ENCODE peak calls at places on chromosomes 11 and 22, in five cellular contexts. P is uterus, R is IMR-90, A is GM12865, Q is B cell. N is an unnamed sample.
A peak's percentile ranks its signal among the peaks of the same experiment; 100 is the strongest.

GRCh38 chr11:86738615-86739014 is 61.7 kb upstream of the PRSS23 start:
- DNase-seq in A (no peak), P (no peak), Q (no peak), R (no peak), N (no peak)

GRCh38 chr11:70407814-70408213 is 9.5 kb downstream of the CTTN start:
- DNase-seq in P (no peak), A (no peak), R (no peak), Q (no peak), N (no peak)

GRCh38 chr11:20835561-20835960 is 166.2 kb downstream of the NELL1 start:
- DNase-seq in P (no peak), Q (no peak), R (no peak), A (no peak), N (no peak)

GRCh38 chr11:126893796-126894195 is 106.8 kb downstream of the KIRREL3 start:
- DNase-seq in A (no peak), R (no peak), P (no peak), Q (no peak), N (no peak)

GRCh38 chr22:40707154-40707553 is 27.9 kb downstream of the MCHR1 start:
- DNase-seq in P (no peak), A (no peak), R (no peak), Q (no peak), N (no peak)

GRCh38 chr11:48088682-48089050 is 108.3 kb downstream of the PTPRJ start:
- DNase-seq in A (no peak), R (no peak), P (no peak), Q (no peak), N (no peak)

GRCh38 chr11:15535414-15535813 is 420.7 kb downstream of the INSC start:
- DNase-seq in R (no peak), P (no peak), A (no peak), Q (no peak), N (no peak)

GRCh38 chr11:118666331-118666730 is 13.1 kb downstream of the TREH start:
- DNase-seq in R (no peak), A (no peak), P (no peak), Q (no peak), N (no peak)

GRCh38 chr11:102143867-102144266 is 33.6 kb downstream of the YAP1 start:
- DNase-seq in A (no peak), R (no peak), Q (no peak), P (no peak), N (no peak)
- TF ChIP-seq CTCF in A (no peak), R (no peak), Q (no peak), P (no peak), N (no peak)

DNA sequence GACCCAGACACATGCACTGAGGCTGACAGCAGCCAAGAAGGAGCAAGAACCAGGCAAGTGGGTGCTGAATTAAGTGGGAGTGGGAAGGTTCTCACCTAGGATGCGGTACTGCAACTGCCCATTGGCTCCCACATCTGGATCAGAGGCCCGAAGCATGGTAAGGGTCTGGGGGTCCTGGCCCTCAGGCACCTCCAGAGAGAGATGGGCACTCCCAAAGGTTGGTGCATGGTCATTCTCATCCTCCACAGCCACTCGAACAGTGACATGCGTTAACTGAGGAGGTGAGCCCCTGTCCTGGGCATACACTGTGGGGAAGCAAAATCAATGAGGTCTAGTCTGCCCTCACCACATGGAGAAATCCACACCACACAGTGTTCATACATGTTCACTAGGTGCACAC is 9.3 kb upstream of the TPP1 start:
- DNase-seq in R (no peak), Q (no peak), A (no peak), P (no peak), N (no peak)
- TF ChIP-seq CTCF in R (no peak), Q (no peak), A (no peak), P (no peak), N (no peak)

DNA sequence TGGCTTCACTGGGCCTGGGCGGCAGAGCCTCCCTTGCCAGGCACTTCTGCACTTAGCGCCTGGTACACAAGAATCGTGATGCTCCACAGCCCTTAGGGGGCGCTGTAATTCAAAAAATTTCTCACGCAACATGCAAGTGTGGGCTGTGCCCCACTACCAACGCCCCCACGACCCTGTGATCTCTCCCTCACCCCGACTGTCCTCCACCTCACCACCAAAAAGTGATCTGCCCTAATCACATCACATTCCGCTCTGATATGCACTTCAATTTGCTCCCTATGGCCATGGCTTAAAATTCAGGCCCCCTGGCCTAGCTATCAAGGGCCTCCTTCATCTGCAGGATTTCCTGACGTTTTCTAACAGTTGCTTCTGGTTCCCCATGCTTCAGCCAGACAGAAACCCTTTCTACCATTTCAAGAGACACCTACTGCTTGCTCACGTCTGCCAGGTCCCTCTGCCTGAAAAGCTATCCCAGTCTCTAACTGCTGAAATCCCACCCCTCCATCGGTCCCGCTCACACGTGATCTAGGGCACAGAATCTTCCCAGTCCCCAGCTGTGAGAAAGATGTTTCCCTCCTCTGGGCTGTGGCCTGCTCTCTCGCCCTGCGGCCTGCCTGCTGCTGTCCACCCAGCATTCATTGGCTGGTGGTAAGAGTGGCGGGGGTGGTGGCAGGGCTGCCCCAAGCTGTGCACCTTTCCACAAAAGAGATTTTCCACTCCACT is 27.9 kb upstream of the LRRC32 start:
- DNase-seq in P (no peak), R (no peak), Q (no peak), A (peak; percentile 38), N (no peak)
- TF ChIP-seq CTCF in P (no peak), R (peak; percentile 18), Q (no peak), A (peak; percentile 33), N (peak; percentile 37)

DNA sequence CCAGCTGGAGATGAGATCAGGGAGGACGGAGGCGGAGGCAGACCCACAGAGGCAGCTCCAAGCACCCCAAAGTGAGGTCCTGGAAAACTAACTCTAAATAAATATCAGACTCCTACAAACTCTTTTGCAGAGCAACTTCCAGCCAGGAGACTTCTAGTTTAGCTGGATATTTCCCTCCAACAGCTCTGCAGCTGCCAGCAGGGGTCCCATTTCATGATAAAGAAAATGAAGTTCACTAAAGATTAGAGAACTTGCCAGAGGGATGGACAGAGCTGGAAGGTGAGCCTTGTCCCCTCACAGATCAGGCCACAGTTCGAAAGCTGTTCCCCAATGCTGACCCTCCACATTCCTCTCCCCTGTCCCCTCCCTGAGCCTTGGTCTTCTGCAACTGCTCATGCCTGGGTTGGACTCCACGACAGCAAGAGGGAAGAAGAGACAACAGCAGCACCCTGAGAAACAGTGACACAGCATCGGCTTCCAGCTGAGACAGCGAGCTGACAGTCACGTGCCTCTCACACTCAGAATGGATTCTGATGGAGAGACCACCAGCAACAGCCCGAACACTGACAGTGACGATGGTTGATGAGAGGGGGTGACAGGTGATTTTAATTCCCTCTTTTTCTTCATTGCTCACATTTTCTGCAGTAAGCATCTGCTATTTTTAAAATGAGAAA is 5.7 kb downstream of the CARS1 start:
- DNase-seq in P (no peak), Q (no peak), A (no peak), R (no peak), N (no peak)
- TF ChIP-seq CTCF in P (no peak), Q (no peak), A (no peak), R (peak; percentile 43), N (no peak)

GRCh38 chr22:45242778-45243191 is 2.1 kb upstream of the KIAA0930 start:
- DNase-seq in P (no peak), R (no peak), Q (no peak), A (no peak), N (no peak)
- TF ChIP-seq CTCF in P (no peak), R (peak; percentile 14), Q (no peak), A (no peak), N (no peak)

DNA sequence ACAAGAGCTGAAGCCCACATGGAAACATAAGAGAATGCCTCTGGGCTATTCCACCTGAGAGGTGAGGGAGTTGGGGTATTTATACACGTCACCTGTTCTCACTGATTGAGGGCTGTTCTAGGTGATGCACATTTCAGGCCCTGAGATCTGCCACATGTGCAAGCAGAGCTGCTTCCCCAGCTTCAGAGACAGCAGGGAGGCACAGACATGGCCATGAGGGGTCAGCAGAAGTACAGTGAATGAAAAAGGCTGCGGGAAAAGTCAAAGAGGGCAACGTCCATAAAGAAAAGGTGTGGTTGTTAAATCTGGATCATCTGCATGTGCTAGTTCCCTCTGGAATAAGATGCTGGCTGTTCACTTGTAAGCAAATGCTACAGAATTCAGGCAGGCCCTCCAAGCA is 75.4 kb downstream of the GAB4 start:
- DNase-seq in P (no peak), A (no peak), R (no peak), Q (no peak), N (no peak)
- TF ChIP-seq CTCF in P (no peak), A (peak; percentile 14), R (no peak), Q (no peak), N (no peak)

DNA sequence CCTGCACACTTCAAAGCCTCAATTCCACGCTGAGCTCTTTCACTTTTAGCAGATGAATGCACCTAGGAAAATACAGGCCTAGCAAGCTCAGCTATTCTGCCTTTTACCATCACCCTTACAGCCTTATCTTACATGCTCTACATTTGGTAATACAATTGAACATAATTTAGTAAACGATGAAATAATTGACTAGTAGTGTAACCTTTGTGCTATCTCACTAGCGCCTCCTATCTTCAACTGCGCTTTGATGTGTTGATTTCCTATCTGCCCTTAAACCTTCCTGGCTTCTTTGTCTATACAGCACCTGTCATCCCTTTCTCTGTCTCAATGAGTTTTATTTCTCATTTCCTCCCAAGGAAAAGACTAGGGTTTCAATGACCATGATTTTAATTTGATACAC is 149.7 kb downstream of the LRRC4C start:
- DNase-seq in A (peak; percentile 38), P (no peak), R (no peak), Q (no peak), N (no peak)
- TF ChIP-seq CTCF in A (peak; percentile 33), P (no peak), R (no peak), Q (no peak), N (no peak)

GRCh38 chr11:121323208-121323607 is 30.6 kb downstream of the SC5D start:
- DNase-seq in A (no peak), R (no peak), P (no peak), Q (no peak), N (no peak)

GRCh38 chr11:121326230-121326629 is 33.7 kb downstream of the SC5D start:
- DNase-seq in P (no peak), A (no peak), R (no peak), Q (no peak), N (no peak)

GRCh38 chr11:121318848-121319834 is 26.6 kb downstream of the SC5D start:
- DNase-seq in A (peak; percentile 69), R (peak; percentile 56), Q (no peak), P (no peak), N (no peak)

GRCh38 chr11:121321614-121322243 is 29.2 kb downstream of the SC5D start:
- DNase-seq in R (peak; percentile 1), A (peak; percentile 76), P (no peak), Q (peak; percentile 50), N (no peak)
- TF ChIP-seq CTCF in R (no peak), A (peak; percentile 54), P (peak; percentile 25), Q (peak; percentile 30), N (no peak)

N was measured in progenitor cell of endocrine pancreas.